ENCODE peak calls at places on chromosome 15, in four cellular contexts. L, M, C and H are unnamed samples.
A peak's percentile ranks its signal among the peaks of the same experiment; 100 is the strongest.

GRCh38 chr15:101436526-101436925 is 53.0 kb downstream of the PCSK6 start:
- DNase-seq in L (no peak), M (no peak), C (peak; percentile 23), H (no peak)

GRCh38 chr15:70512772-70513362 is 250.5 kb downstream of the UACA start:
- DNase-seq in M (peak; percentile 47), L (peak; percentile 79), C (peak; percentile 80), H (peak; percentile 90)

GRCh38 chr15:47514251-47514652 is 203.1 kb upstream of the SEMA6D start:
- DNase-seq in C (no peak), M (no peak), L (no peak), H (no peak)

GRCh38 chr15:37653018-37653417 is 281.4 kb upstream of the TMCO5A start:
- DNase-seq in C (no peak), L (no peak), M (no peak), H (no peak)

GRCh38 chr15:67142142-67143092 is 77.0 kb downstream of the SMAD3 start:
- DNase-seq in M (no peak), L (no peak), C (no peak), H (no peak)

GRCh38 chr15:65365229-65365628 is 12.6 kb downstream of the IGDCC3 start:
- DNase-seq in C (peak; percentile 64), L (no peak), M (peak; percentile 56), H (no peak)

GRCh38 chr15:59208850-59209249 is 2.2 kb downstream of the LDHAL6B start:
- DNase-seq in C (no peak), L (no peak), M (no peak), H (no peak)

GRCh38 chr15:63559753-63560152 is 37.4 kb upstream of the FBXL22 start:
- DNase-seq in C (no peak), L (no peak), M (no peak), H (no peak)

GRCh38 chr15:81427176-81427575 is 53.2 kb upstream of the TMC3 start:
- DNase-seq in C (no peak), L (no peak), M (no peak), H (no peak)

GRCh38 chr15:37837276-37837675 is 97.2 kb upstream of the TMCO5A start:
- DNase-seq in M (no peak), C (no peak), L (no peak), H (no peak)

GRCh38 chr15:76553102-76553501 is 216.5 kb downstream of the ISL2 start:
- DNase-seq in M (no peak), L (no peak), C (no peak), H (no peak)

GRCh38 chr15:57329582-57330367 is 46.5 kb upstream of the CGNL1 start:
- DNase-seq in L (peak; percentile 44), M (no peak), C (no peak), H (no peak)

GRCh38 chr15:69685524-69686452 is 233.2 kb downstream of the RPLP1 start:
- DNase-seq in M (no peak), C (no peak), L (no peak), H (no peak)

GRCh38 chr15:49494842-49495241 is 71.8 kb downstream of the FGF7 start:
- DNase-seq in M (no peak), L (no peak), C (no peak), H (no peak)

GRCh38 chr15:81901323-81901722 is 144.5 kb downstream of the MEX3B start:
- DNase-seq in C (no peak), M (no peak), L (no peak), H (no peak)

GRCh38 chr15:43523646-43524045 is 6.2 kb downstream of the MAP1A start:
- DNase-seq in M (no peak), L (no peak), C (no peak), H (no peak)

GRCh38 chr15:55246567-55246966 is 43.0 kb downstream of the RAB27A start:
- DNase-seq in C (no peak), M (no peak), L (no peak), H (no peak)

GRCh38 chr15:60972866-60973265 is 256.2 kb downstream of the RORA start:
- DNase-seq in C (no peak), L (no peak), M (no peak), H (no peak)

GRCh38 chr15:65925338-65925737 is 56.0 kb downstream of the RAB11A start:
- DNase-seq in C (no peak), L (peak; percentile 33), M (no peak), H (no peak)

GRCh38 chr15:78341057-78341763 is 1.1 kb downstream of the CRABP1 start:
- DNase-seq in L (no peak), M (no peak), C (peak; percentile 76), H (no peak)

GRCh38 chr15:41583795-41584194 is 24.8 kb downstream of the TYRO3 start:
- DNase-seq in M (peak; percentile 62), C (no peak), L (no peak), H (no peak)
- TF ChIP-seq RFX5 in M (no peak), C (no peak), L (no peak), H (no peak)

GRCh38 chr15:91852741-91853500 is 587 bp upstream of the SLCO3A1 start:
- DNase-seq in M (peak; percentile 13), L (peak; percentile 88), C (peak; percentile 86), H (peak; percentile 79)

GRCh38 chr15:91853501-91853967 is at the start of gene SLCO3A1:
- DNase-seq in L (peak; percentile 54), C (no peak), M (no peak), H (peak; percentile 65)

GRCh38 chr15:91855241-91855640 is 1.7 kb downstream of the SLCO3A1 start:
- DNase-seq in C (no peak), M (no peak), L (no peak), H (no peak)

GRCh38 chr15:91855684-91856553 is 2.4 kb downstream of the SLCO3A1 start:
- DNase-seq in C (peak; percentile 78), M (peak; percentile 3), L (peak; percentile 15), H (peak; percentile 73)

GRCh38 chr15:91853968-91854943 is 748 bp downstream of the SLCO3A1 start:
- DNase-seq in L (no peak), C (peak; percentile 63), M (no peak), H (peak; percentile 45)
- TF ChIP-seq PHF8 in L (no peak), C (no peak), M (no peak), H (no peak)

GRCh38 chr15:74920472-74920871 is 13.8 kb upstream of the FAM219B start:
- DNase-seq in L (no peak), M (no peak), C (no peak), H (no peak)
- TF ChIP-seq POLR2A in L (no peak), M (no peak), C (no peak), H (no peak)

GRCh38 chr15:95286911-95287769 is 1043.4 kb upstream of the NR2F2 start:
- DNase-seq in M (no peak), L (no peak), C (peak; percentile 53), H (no peak)
- TF ChIP-seq RFX5 in M (no peak), L (no peak), C (no peak), H (no peak)

GRCh38 chr15:24955549-24955929 is 752 bp downstream of the SNRPN start:
- DNase-seq in L (no peak), C (peak; percentile 40), M (no peak), H (no peak)
- TF ChIP-seq PHF8 in L (no peak), C (no peak), M (no peak), H (no peak)

DNA sequence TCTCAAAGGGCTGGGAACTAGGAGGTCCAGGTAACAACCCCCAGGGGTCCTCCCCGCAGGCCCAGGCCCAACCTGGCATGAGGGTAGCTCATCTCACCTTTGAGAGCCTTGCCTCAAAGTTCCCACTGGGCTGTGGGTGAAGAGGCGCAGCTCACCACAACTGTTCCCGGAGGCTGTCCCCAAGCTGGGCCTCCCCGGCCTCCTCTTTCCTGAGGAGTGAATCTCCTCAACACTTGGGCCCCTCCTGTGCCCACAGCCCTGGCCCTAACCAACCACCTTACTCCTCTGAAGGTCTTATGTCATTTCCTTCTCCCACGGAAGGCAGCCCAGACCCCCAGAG is 27.5 kb upstream of the CORO2B start:
- DNase-seq in M (no peak), C (no peak), L (no peak), H (no peak)
- TF ChIP-seq POLR2A in M (no peak), C (no peak), L (no peak), H (no peak)

GRCh38 chr15:39381517-39381916 is 199.4 kb upstream of the THBS1 start:
- DNase-seq in M (no peak), L (no peak), C (no peak), H (no peak)
- TF ChIP-seq RFX5 in M (no peak), L (no peak), C (no peak), H (no peak)